ENCODE peak calls at places on chromosome 16, in nine cellular contexts. I, D, N, U, C, R, H, T and L are unnamed samples.

GRCh38 chr16:72856797-72857196 is 191.1 kb downstream of the ZFHX3 start:
- DNase-seq in I (peak), D (peak), N (no peak), U (peak), C (no peak), R (peak), H (peak), T (no peak), L (no peak)

GRCh38 chr16:66414891-66415290 is 12.2 kb upstream of the BEAN1 start:
- DNase-seq in I (no peak), D (no peak), N (no peak), U (no peak), C (no peak), R (no peak), H (no peak), T (no peak), L (no peak)

GRCh38 chr16:86521236-86522197 is 11.2 kb downstream of the FOXF1 start:
- DNase-seq in I (no peak), D (no peak), N (no peak), U (no peak), C (peak), R (no peak), H (no peak), T (no peak), L (no peak)

GRCh38 chr16:66928702-66929388 is 3.5 kb upstream of the RRAD start:
- DNase-seq in I (peak), D (no peak), N (no peak), U (peak), C (peak), R (peak), H (peak), T (no peak), L (no peak)

GRCh38 chr16:69448470-69449193 is 24.2 kb downstream of the CYB5B start:
- DNase-seq in I (no peak), D (no peak), N (no peak), U (peak), C (no peak), R (no peak), H (no peak), T (no peak), L (no peak)

GRCh38 chr16:11629071-11630030 is 38.9 kb upstream of the SNN start:
- DNase-seq in I (no peak), D (no peak), N (no peak), U (no peak), C (no peak), R (peak), H (no peak), T (no peak), L (no peak)

GRCh38 chr16:2060346-2060745 is 12.6 kb downstream of the TSC2 start:
- DNase-seq in I (no peak), D (no peak), N (no peak), U (no peak), C (no peak), R (no peak), H (no peak), T (no peak), L (no peak)

GRCh38 chr16:4032768-4033167 is 83.5 kb downstream of the ADCY9 start:
- DNase-seq in I (no peak), D (no peak), N (no peak), U (no peak), C (no peak), R (peak), H (no peak), T (no peak), L (no peak)

GRCh38 chr16:86791287-86792074 is 213.1 kb downstream of the FOXL1 start:
- DNase-seq in I (peak), D (no peak), N (no peak), U (no peak), C (no peak), R (no peak), H (no peak), T (no peak), L (no peak)

GRCh38 chr16:30924086-30924714 is 828 bp downstream of the FBXL19 start:
- DNase-seq in I (peak), D (no peak), N (no peak), U (peak), C (peak), R (no peak), H (no peak), T (no peak), L (no peak)

GRCh38 chr16:78288915-78289314 is 189.5 kb downstream of the WWOX start:
- DNase-seq in I (no peak), D (no peak), N (no peak), U (no peak), C (no peak), R (no peak), H (no peak), T (no peak), L (no peak)

GRCh38 chr16:88526008-88526905 is 43.9 kb upstream of the ZC3H18 start:
- DNase-seq in I (no peak), D (no peak), N (no peak), U (no peak), C (peak), R (no peak), H (no peak), T (no peak), L (no peak)

GRCh38 chr16:88526906-88527185 is 43.4 kb upstream of the ZC3H18 start:
- DNase-seq in I (no peak), D (no peak), N (no peak), U (no peak), C (no peak), R (no peak), H (no peak), T (no peak), L (no peak)

GRCh38 chr16:88527937-88528743 is 42.1 kb upstream of the ZC3H18 start:
- DNase-seq in I (no peak), D (no peak), N (no peak), U (no peak), C (no peak), R (no peak), H (no peak), T (no peak), L (no peak)

GRCh38 chr16:88528902-88529318 is 41.3 kb upstream of the ZC3H18 start:
- DNase-seq in I (no peak), D (no peak), N (no peak), U (no peak), C (no peak), R (no peak), H (no peak), T (no peak), L (no peak)

DNA sequence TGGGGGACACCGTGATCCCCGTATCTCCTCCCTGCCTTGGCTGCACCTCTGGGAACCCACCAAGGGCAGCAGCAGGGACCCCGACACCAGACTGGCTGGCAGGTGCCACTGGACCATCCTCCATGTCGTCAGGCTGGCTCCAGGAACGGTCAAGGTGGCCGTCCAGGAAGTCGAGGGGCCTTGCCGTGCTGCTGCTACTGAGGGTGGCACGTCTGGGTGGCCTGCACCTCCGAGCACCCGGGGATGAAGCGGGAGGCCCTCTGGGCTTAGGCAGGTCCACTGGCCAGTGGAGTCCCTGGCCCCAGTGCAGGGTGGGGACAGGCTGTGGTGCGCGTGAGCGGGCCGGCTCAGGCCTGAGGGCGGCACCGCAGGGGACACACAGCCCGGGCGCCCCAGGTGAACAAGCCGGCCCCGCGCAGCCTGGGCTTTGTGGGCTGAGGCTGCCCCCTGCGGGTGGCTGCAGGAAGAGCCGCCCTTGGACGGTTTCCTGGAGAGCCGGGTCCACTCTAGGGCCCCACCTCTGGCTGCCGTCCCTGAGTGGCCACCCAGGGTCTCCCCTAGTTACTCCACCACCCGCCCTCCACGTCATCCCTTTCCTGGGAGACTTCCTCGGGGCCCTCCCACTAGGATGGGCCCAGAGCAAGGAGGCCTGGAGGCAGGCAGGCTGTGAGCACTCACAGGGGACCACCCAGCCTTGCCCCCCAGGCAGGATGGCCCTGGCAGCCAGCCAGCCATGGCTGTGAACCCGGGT is 42.8 kb upstream of the ZC3H18 start:
- DNase-seq in I (peak), D (peak), N (peak), U (peak), C (peak), R (peak), H (peak), T (no peak), L (peak)
- TF ChIP-seq REST in I (no peak), D (no peak), N (no peak), U (no peak), C (peak), R (no peak), H (no peak), T (no peak), L (no peak)

DNA sequence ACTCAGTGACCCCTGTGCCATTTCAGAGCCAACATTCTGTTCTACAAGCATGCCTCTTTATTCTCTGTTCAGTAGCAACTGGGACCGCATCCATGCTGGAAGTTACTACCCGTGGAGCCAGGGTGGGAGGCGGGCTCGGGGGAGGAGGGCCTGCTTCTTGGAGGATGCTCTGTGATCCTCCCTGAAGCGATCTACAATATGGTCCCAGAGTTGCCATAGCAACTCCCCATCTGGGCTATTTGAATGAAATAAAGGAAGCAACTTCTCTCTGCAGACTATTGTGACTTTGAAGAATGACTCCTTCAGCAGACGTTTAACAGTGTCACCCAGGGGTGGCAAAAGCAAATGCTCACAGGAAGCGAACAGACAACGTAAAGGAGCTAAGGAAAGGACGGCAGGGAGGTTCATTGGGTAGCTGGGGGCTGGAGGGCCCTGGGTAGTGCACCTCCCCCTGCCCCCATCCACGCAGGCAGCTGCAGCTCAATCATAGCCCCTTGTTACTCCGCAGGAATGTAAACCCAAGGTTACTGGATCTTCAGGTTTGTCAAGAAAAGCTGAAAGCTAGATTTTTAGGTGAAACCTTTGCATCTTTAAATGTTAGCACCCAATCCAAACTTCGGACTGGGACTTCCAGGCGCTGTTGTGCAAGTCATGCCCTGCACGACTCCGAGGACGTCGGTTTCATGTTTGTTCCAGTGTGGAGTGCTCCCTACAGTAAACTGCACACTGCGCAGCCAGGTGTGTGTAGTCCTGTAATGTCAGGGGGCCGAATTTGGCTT is 51.1 kb upstream of the MEAK7 start:
- DNase-seq in I (peak), D (no peak), N (no peak), U (no peak), C (no peak), R (no peak), H (no peak), T (no peak), L (no peak)
- TF ChIP-seq REST in I (no peak), D (no peak), N (no peak), U (no peak), C (no peak), R (no peak), H (no peak), T (no peak), L (no peak)

GRCh38 chr16:75566040-75566888 is at the start of gene GABARAPL2:
- DNase-seq in I (peak), D (peak), N (peak), U (peak), C (peak), R (peak), H (peak), T (no peak), L (no peak)
- TF ChIP-seq REST in I (no peak), D (no peak), N (no peak), U (no peak), C (no peak), R (no peak), H (no peak), T (no peak), L (no peak)

GRCh38 chr16:85157813-85158701 is 45.8 kb upstream of the CIBAR2 start:
- DNase-seq in I (peak), D (no peak), N (no peak), U (peak), C (no peak), R (no peak), H (peak), T (peak), L (no peak)
- TF ChIP-seq REST in I (no peak), D (no peak), N (no peak), U (no peak), C (no peak), R (no peak), H (no peak), T (no peak), L (no peak)

GRCh38 chr16:82181456-82182185 is 11.6 kb upstream of the MPHOSPH6 start:
- DNase-seq in I (no peak), D (no peak), N (no peak), U (no peak), C (no peak), R (no peak), H (no peak), T (no peak), L (no peak)
- TF ChIP-seq REST in I (no peak), D (no peak), N (no peak), U (no peak), C (no peak), R (no peak), H (no peak), T (no peak), L (no peak)

DNA sequence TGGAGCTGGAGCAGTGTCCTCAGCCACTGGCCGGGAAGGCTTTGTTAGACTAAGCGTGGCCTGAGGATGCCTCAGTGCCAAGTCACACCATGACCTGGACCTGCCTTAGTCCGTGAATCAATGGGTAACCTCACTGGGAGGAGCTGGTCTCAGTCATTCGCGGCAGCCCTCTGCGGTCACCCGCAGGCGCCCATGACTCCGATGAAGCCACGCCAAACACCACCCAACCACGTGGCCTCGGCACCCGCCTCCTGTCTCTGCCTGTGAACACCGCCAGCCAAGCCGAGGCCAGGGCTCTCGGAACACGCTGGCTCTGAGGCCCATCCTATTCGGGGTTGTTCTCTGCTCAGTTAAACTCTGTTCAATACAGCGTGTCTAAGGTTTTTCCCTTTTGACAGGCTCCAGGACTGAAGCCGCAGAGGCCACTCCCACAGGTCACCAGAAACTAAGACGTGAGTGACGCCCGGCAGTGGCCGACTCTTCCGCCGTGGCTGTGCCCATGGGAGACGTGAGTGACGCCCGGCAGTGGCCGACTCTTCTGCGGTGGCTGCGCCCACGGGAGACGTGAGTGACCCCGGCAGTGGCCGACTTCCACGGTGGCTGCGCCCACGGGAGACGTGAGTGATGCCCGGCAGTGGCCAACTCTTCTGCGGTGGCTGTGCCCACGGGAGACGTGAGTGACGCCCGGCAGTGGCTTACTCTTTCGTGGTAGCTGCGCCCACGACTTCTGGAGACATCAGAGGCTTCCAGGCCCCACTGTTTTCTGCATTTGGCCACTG is 16.8 kb upstream of the PABPN1L start:
- DNase-seq in I (no peak), D (no peak), N (no peak), U (no peak), C (no peak), R (no peak), H (no peak), T (no peak), L (no peak)
- TF ChIP-seq REST in I (no peak), D (no peak), N (no peak), U (no peak), C (no peak), R (no peak), H (no peak), T (no peak), L (no peak)